ENCODE peak calls at places on chromosome 5, in six cellular contexts. Q is epithelial cell of proximal tubule, P is cardiac fibroblast, M is brain microvascular endothelial cell, X is neural crest cell, Y is chondrocyte. C is an unnamed sample.

GRCh38 chr5:126676195-126676624 is 75.5 kb downstream of the PHAX start:
- DNase-seq in Q (peak; percentile 16), P (peak; percentile 71), M (peak; percentile 22), X (peak; percentile 46), Y (no peak), C (no peak)

GRCh38 chr5:6221141-6221626 is 157.2 kb downstream of the MED10 start:
- DNase-seq in Q (no peak), P (no peak), M (no peak), X (no peak), Y (no peak), C (no peak)

GRCh38 chr5:141848771-141849370 is 29.3 kb downstream of the PCDH1 start:
- DNase-seq in Q (no peak), P (peak; percentile 86), M (peak; percentile 34), X (no peak), Y (no peak), C (no peak)

GRCh38 chr5:77008413-77008812 is 21.8 kb upstream of the AGGF1 start:
- DNase-seq in Q (no peak), P (no peak), M (no peak), X (no peak), Y (no peak), C (no peak)

GRCh38 chr5:109089191-109089590 is 320.6 kb downstream of the PJA2 start:
- DNase-seq in Q (no peak), P (no peak), M (no peak), X (no peak), Y (no peak), C (no peak)

GRCh38 chr5:142082182-142082781 is 26.3 kb upstream of the NDFIP1 start:
- DNase-seq in Q (no peak), P (no peak), M (no peak), X (no peak), Y (no peak), C (no peak)

GRCh38 chr5:54545796-54546195 is 28.2 kb downstream of the SNX18 start:
- DNase-seq in Q (no peak), P (no peak), M (no peak), X (no peak), Y (no peak), C (no peak)

GRCh38 chr5:180618487-180618829 is 27.2 kb upstream of the SCGB3A1 start:
- DNase-seq in Q (no peak), P (no peak), M (no peak), X (no peak), Y (no peak), C (no peak)

GRCh38 chr5:107523019-107523680 is 147.6 kb downstream of the EFNA5 start:
- DNase-seq in Q (no peak), P (peak; percentile 51), M (no peak), X (no peak), Y (no peak), C (no peak)

GRCh38 chr5:150626853-150627276 is 13.6 kb upstream of the SYNPO start:
- DNase-seq in Q (no peak), P (no peak), M (no peak), X (no peak), Y (no peak), C (no peak)

GRCh38 chr5:125890387-125890955 is 532.7 kb upstream of the GRAMD2B start:
- DNase-seq in Q (no peak), P (no peak), M (no peak), X (no peak), Y (no peak), C (no peak)

GRCh38 chr5:132283423-132284043 is 10.7 kb upstream of the SLC22A4 start:
- DNase-seq in Q (no peak), P (peak; percentile 77), M (peak; percentile 79), X (no peak), Y (no peak), C (no peak)

GRCh38 chr5:68167195-68167651 is 48.3 kb upstream of the PIK3R1 start:
- DNase-seq in Q (no peak), P (no peak), M (no peak), X (no peak), Y (no peak), C (no peak)

GRCh38 chr5:9425710-9426109 is 120.2 kb downstream of the SEMA5A start:
- DNase-seq in Q (no peak), P (no peak), M (no peak), X (no peak), Y (no peak), C (no peak)

GRCh38 chr5:172903790-172904189 is 55.4 kb upstream of the RPL26L1 start:
- DNase-seq in Q (peak; percentile 77), P (peak; percentile 96), M (peak; percentile 92), X (no peak), Y (no peak), C (no peak)

GRCh38 chr5:55911784-55912653 is 60.9 kb downstream of the IL31RA start:
- DNase-seq in Q (no peak), P (peak; percentile 62), M (no peak), X (no peak), Y (no peak), C (no peak)
- TF ChIP-seq CTCF in Q (no peak), P (no peak), M (no peak), X (no peak), Y (peak; percentile 72), C (no peak)

DNA sequence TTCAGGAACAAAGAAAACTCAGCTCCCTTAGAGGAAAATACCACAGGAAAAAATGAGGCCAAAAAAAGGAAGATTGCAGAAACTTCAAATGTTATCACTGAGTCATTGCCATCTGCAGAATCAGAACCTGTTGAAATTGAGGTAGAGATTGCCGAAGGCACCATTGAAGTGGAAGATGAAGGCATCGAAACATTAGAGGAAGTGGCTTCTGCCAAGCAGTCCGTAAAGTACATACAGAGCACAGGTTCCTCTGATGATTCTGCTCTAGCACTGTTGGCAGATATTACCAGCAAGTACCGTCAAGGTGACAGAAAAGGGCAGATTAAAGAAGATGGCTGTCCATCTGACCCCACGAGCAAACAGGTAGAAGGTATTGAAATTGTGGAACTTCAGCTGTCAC is 30.8 kb upstream of the NIM1K start:
- DNase-seq in Q (no peak), P (no peak), M (no peak), X (no peak), Y (no peak), C (no peak)
- TF ChIP-seq CTCF in Q (no peak), P (no peak), M (no peak), X (no peak), Y (no peak), C (no peak)

GRCh38 chr5:139676951-139677367 is 28.8 kb downstream of the CXXC5 start:
- DNase-seq in Q (no peak), P (no peak), M (no peak), X (peak; percentile 69), Y (no peak), C (no peak)
- TF ChIP-seq CTCF in Q (no peak), P (no peak), M (no peak), X (no peak), Y (no peak), C (no peak)

GRCh38 chr5:63164838-63165237 is 586.2 kb downstream of the LRRC70 start:
- DNase-seq in Q (no peak), P (no peak), M (no peak), X (no peak), Y (no peak), C (no peak)
- TF ChIP-seq CTCF in Q (no peak), P (no peak), M (no peak), X (no peak), Y (no peak), C (no peak)

GRCh38 chr5:80656425-80656824 is 1.6 kb upstream of the DHFR start:
- DNase-seq in Q (no peak), P (peak; percentile 15), M (peak; percentile 5), X (no peak), Y (no peak), C (no peak)
- TF ChIP-seq CTCF in Q (peak; percentile 26), P (no peak), M (peak; percentile 32), X (peak; percentile 33), Y (peak; percentile 20), C (no peak)

GRCh38 chr5:144191461-144191860 is 20.8 kb downstream of the KCTD16 start:
- DNase-seq in Q (no peak), P (no peak), M (no peak), X (no peak), Y (no peak), C (no peak)

GRCh38 chr5:144189800-144190429 is 19.2 kb downstream of the KCTD16 start:
- DNase-seq in Q (no peak), P (peak; percentile 95), M (peak; percentile 98), X (no peak), Y (no peak), C (no peak)

GRCh38 chr5:144195443-144195842 is 24.8 kb downstream of the KCTD16 start:
- DNase-seq in Q (no peak), P (peak; percentile 34), M (no peak), X (no peak), Y (no peak), C (no peak)

GRCh38 chr5:144194148-144194547 is 23.5 kb downstream of the KCTD16 start:
- DNase-seq in Q (no peak), P (no peak), M (no peak), X (no peak), Y (no peak), C (no peak)

GRCh38 chr5:144191998-144192397 is 21.3 kb downstream of the KCTD16 start:
- DNase-seq in Q (peak; percentile 42), P (peak; percentile 91), M (peak; percentile 79), X (no peak), Y (no peak), C (no peak)
- TF ChIP-seq CTCF in Q (peak; percentile 62), P (peak; percentile 51), M (peak; percentile 58), X (peak; percentile 48), Y (peak; percentile 69), C (peak; percentile 54)

DNA sequence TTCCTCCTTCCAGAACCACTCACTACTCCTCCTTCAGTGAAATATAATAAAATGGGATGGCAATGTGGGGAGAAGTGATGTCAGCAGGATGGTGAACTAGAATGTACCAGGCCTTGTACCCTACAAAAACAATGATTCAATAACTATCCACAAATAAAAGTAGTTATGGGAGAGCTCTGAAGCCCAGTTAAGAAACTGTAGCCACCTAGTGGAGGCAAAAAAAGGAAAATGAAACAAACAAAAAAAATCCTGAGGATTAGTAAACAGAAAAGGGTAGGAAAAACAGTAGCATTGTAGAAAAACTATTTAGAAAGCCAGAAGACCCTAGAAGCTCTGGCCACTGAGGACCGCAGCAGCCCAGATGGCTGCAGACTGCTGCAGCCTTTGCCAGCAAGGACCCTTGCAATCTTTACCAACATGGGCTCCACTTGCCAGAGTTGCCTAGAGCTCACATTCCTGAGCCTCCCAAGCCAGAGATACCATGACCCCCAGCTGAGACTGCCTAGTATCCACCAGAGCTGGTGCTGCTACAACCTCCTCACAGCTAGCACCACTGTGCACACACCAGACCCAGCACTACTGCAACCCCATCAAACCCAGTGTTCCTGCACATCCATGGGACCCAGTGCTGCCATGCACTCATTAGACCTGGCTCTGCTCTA is 259.7 kb upstream of the MSX2 start:
- DNase-seq in Q (no peak), P (no peak), M (no peak), X (no peak), Y (no peak), C (no peak)
- TF ChIP-seq CTCF in Q (peak; percentile 9), P (peak; percentile 2), M (no peak), X (peak; percentile 54), Y (peak; percentile 44), C (peak; percentile 56)

GRCh38 chr5:38847549-38848341 is 1.9 kb downstream of the OSMR start:
- DNase-seq in Q (no peak), P (no peak), M (no peak), X (no peak), Y (no peak), C (no peak)
- TF ChIP-seq CTCF in Q (peak; percentile 11), P (peak; percentile 25), M (peak; percentile 18), X (no peak), Y (no peak), C (no peak)

DNA sequence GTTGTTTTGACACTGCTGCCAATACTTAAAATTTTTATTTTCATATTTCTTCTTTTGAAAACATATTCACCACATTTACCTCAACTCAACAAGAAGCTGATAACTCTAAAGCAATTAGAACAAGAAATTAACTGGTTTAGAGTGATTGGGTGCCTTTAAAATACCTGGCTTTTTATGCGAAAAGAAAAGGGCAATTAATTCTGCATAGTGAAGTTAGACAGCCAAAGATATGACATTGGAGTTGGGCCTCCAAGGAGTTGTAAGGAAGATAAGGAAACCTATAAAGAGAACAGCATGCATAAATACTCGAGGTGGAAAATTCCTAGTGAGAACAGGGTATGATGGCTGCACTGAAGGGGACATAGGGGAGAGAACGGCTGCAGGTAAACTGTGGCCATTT is 9.6 kb downstream of the AK6 start:
- DNase-seq in Q (no peak), P (no peak), M (no peak), X (no peak), Y (no peak), C (no peak)
- TF ChIP-seq CTCF in Q (no peak), P (no peak), M (no peak), X (no peak), Y (no peak), C (no peak)